ENCODE peak calls at places on chromosomes 11 and 22, in eight cellular contexts. E is sciatic nerve; Z is left lung; B is naive B cell; C is right lobe of liver; O is activated CD8-positive, alpha-beta T cell treated with anti-CD3 and anti-CD28 coated beads, Interleukin-2, amount 10 ng/mL, durations not matched to agents 7 days and 5 days; X is activated T-cell treated with anti-CD3 and anti-CD28 coated beads, Interleukin-2, amount 50 U/mL, for 4 hours; T is gastroesophageal sphincter. H is an unnamed sample.
A peak's percentile ranks its signal among the peaks of the same experiment; 100 is the strongest.

GRCh38 chr11:64970731-64971151 is 1.2 kb downstream of the MAJIN start:
- ATAC-seq in E (no peak), Z (peak; percentile 73), B (no peak), C (no peak), O (no peak), X (peak; percentile 78), T (no peak), H (peak; percentile 53)

GRCh38 chr22:24413726-24414385 is 13.5 kb upstream of the ADORA2A start:
- ATAC-seq in E (peak; percentile 29), Z (no peak), B (no peak), C (no peak), O (no peak), X (no peak), T (no peak), H (no peak)

GRCh38 chr11:43124272-43124920 is 187.4 kb upstream of the API5 start:
- ATAC-seq in E (no peak), Z (no peak), B (no peak), C (no peak), O (no peak), X (no peak), T (no peak), H (no peak)

GRCh38 chr11:35276396-35276795 is 137.4 kb downstream of the CD44 start:
- ATAC-seq in E (no peak), Z (peak; percentile 82), B (no peak), C (peak; percentile 59), O (no peak), X (peak; percentile 15), T (peak; percentile 29), H (no peak)

GRCh38 chr11:19735512-19735911 is 22.9 kb downstream of the NAV2 start:
- ATAC-seq in E (no peak), Z (no peak), B (no peak), C (no peak), O (no peak), X (no peak), T (peak; percentile 68), H (no peak)

GRCh38 chr22:40741116-40741515 is 61.8 kb downstream of the MCHR1 start:
- ATAC-seq in E (no peak), Z (no peak), B (no peak), C (no peak), O (no peak), X (no peak), T (no peak), H (no peak)

GRCh38 chr11:62033191-62034044 is 66.0 kb upstream of the FTH1 start:
- ATAC-seq in E (no peak), Z (peak; percentile 32), B (peak; percentile 79), C (peak; percentile 25), O (no peak), X (no peak), T (no peak), H (no peak)

GRCh38 chr11:70555092-70555491 is 156.8 kb downstream of the CTTN start:
- ATAC-seq in E (no peak), Z (no peak), B (no peak), C (no peak), O (no peak), X (no peak), T (no peak), H (no peak)

GRCh38 chr22:45878051-45878764 is 98.8 kb downstream of the WNT7B start:
- ATAC-seq in E (no peak), Z (no peak), B (no peak), C (no peak), O (no peak), X (peak; percentile 14), T (no peak), H (no peak)

GRCh38 chr11:132064987-132065620 is 694.7 kb downstream of the NTM start:
- ATAC-seq in E (peak; percentile 52), Z (peak; percentile 64), B (no peak), C (peak; percentile 28), O (no peak), X (no peak), T (peak; percentile 60), H (no peak)

H was measured in stimulated activated memory B cell treated with anti-CD40 and anti-IgM and Interleukin-4, amounts not matched to agents 10 μg/mL and 1 μg/mL and 100 μg/mL, for 72 hours.